ENCODE peak calls at places on chromosomes 4 and X, in four cellular contexts. One of them, this sample, is unnamed.

GRCh38 chrX:48956728-48957414 is 536 bp downstream of the OTUD5 start:
- DNase-seq in GM03348: peak
- DNase-seq in activated T-helper 1 cell treated with anti-CD3 and anti-CD28 coated beads, Interleukin-2, amount 50 U/mL, for 16 hours: no peak
- DNase-seq in T-helper 2 cell: no peak
- DNase-seq in this sample: no peak

GRCh38 chrX:13053171-13053570 is 8.8 kb upstream of the FAM9C start:
- DNase-seq in GM03348: no peak
- DNase-seq in activated T-helper 1 cell treated with anti-CD3 and anti-CD28 coated beads, Interleukin-2, amount 50 U/mL, for 16 hours: no peak
- DNase-seq in T-helper 2 cell: no peak
- DNase-seq in this sample: no peak

GRCh38 chrX:26254436-26254835 is 38.5 kb downstream of the MAGEB5 start:
- DNase-seq in GM03348: no peak
- DNase-seq in activated T-helper 1 cell treated with anti-CD3 and anti-CD28 coated beads, Interleukin-2, amount 50 U/mL, for 16 hours: no peak
- DNase-seq in T-helper 2 cell: no peak
- DNase-seq in this sample: no peak

GRCh38 chr4:169208516-169208915 is 62.2 kb downstream of the SH3RF1 start:
- DNase-seq in GM03348: no peak
- DNase-seq in activated T-helper 1 cell treated with anti-CD3 and anti-CD28 coated beads, Interleukin-2, amount 50 U/mL, for 16 hours: no peak
- DNase-seq in T-helper 2 cell: no peak
- DNase-seq in this sample: peak

GRCh38 chr4:105709081-105709450 is 482 bp downstream of the GSTCD start:
- DNase-seq in GM03348: peak
- DNase-seq in activated T-helper 1 cell treated with anti-CD3 and anti-CD28 coated beads, Interleukin-2, amount 50 U/mL, for 16 hours: no peak
- DNase-seq in T-helper 2 cell: no peak
- DNase-seq in this sample: no peak

GRCh38 chrX:39773923-39774803 is 323.6 kb downstream of the BCOR start:
- DNase-seq in GM03348: no peak
- DNase-seq in activated T-helper 1 cell treated with anti-CD3 and anti-CD28 coated beads, Interleukin-2, amount 50 U/mL, for 16 hours: no peak
- DNase-seq in T-helper 2 cell: no peak
- DNase-seq in this sample: no peak

GRCh38 chr4:183908284-183908683 is 3.2 kb downstream of the STOX2 start:
- DNase-seq in GM03348: no peak
- DNase-seq in activated T-helper 1 cell treated with anti-CD3 and anti-CD28 coated beads, Interleukin-2, amount 50 U/mL, for 16 hours: no peak
- DNase-seq in T-helper 2 cell: no peak
- DNase-seq in this sample: no peak

GRCh38 chr4:818106-818921 is 7.6 kb downstream of the CPLX1 start:
- DNase-seq in GM03348: no peak
- DNase-seq in activated T-helper 1 cell treated with anti-CD3 and anti-CD28 coated beads, Interleukin-2, amount 50 U/mL, for 16 hours: no peak
- DNase-seq in T-helper 2 cell: no peak
- DNase-seq in this sample: no peak

This sample was measured in brain microvascular endothelial cell.